ENCODE peak calls at places on chromosomes 12 and 14, in eight cellular contexts. G, C, K, P, X, N, D and V are unnamed samples.

GRCh38 chr12:122023339-122024131 is 1.9 kb downstream of the BCL7A start:
- DNase-seq in C (peak; percentile 66), N (peak; percentile 79), D (no peak), G (peak; percentile 42), X (peak; percentile 70), K (peak; percentile 60), P (peak; percentile 93), V (no peak)

GRCh38 chr12:116783503-116784237 is 45.6 kb downstream of the RNFT2 start:
- DNase-seq in G (no peak), D (no peak), N (no peak), K (no peak), C (no peak), P (no peak), X (no peak), V (no peak)

GRCh38 chr14:42490536-42490935 is 883.9 kb downstream of the LRFN5 start:
- DNase-seq in K (no peak), P (no peak), C (no peak), G (no peak), D (no peak), N (no peak), X (no peak), V (no peak)

GRCh38 chr12:93536111-93536765 is 36.2 kb upstream of the SOCS2 start:
- DNase-seq in P (no peak), K (no peak), G (no peak), N (no peak), X (no peak), C (no peak), D (no peak), V (no peak)

GRCh38 chr12:119835068-119835467 is 42.1 kb downstream of the CIT start:
- DNase-seq in P (no peak), N (no peak), X (no peak), K (no peak), C (no peak), D (no peak), G (no peak), V (no peak)

GRCh38 chr14:87483651-87484260 is 509.2 kb downstream of the GALC start:
- DNase-seq in P (no peak), C (no peak), K (no peak), G (no peak), D (no peak), N (no peak), X (peak; percentile 55), V (no peak)

GRCh38 chr14:90453401-90453951 is 56.6 kb downstream of the CALM1 start:
- DNase-seq in G (no peak), X (peak; percentile 35), P (peak; percentile 81), C (no peak), N (no peak), D (no peak), K (no peak), V (no peak)

GRCh38 chr12:109968801-109969200 is 27.4 kb downstream of the GIT2 start:
- DNase-seq in X (no peak), D (no peak), K (no peak), P (no peak), N (no peak), C (no peak), G (no peak), V (no peak)

GRCh38 chr12:80260269-80260668 is 160.9 kb downstream of the OTOGL start:
- DNase-seq in X (no peak), D (no peak), G (no peak), K (no peak), C (no peak), N (no peak), P (no peak), V (no peak)

GRCh38 chr14:90851327-90852036 is 35.3 kb upstream of the TTC7B start:
- DNase-seq in D (no peak), N (no peak), K (no peak), X (no peak), C (no peak), G (no peak), P (no peak), V (no peak)

GRCh38 chr14:55512421-55512820 is 67.6 kb upstream of the KTN1 start:
- DNase-seq in N (no peak), C (no peak), G (no peak), X (no peak), D (no peak), K (no peak), P (no peak), V (no peak)

GRCh38 chr14:91897121-91897701 is 29.9 kb upstream of the TC2N start:
- DNase-seq in D (no peak), K (peak; percentile 17), X (peak; percentile 80), C (no peak), P (no peak), G (no peak), N (no peak), V (no peak)

GRCh38 chr12:56188116-56188785 is 1.0 kb downstream of the SMARCC2 start:
- DNase-seq in C (no peak), X (no peak), D (no peak), K (no peak), P (no peak), G (no peak), N (no peak), V (no peak)

GRCh38 chr12:56189336-56189917 is at the start of gene SMARCC2:
- DNase-seq in D (peak; percentile 89), X (peak; percentile 92), N (peak; percentile 97), P (peak; percentile 97), G (peak; percentile 75), C (peak; percentile 88), K (peak; percentile 94), V (peak; percentile 85)

GRCh38 chr12:56190695-56191155 is 1.4 kb upstream of the SMARCC2 start:
- DNase-seq in C (no peak), G (no peak), P (no peak), K (no peak), N (no peak), D (no peak), X (no peak), V (no peak)

GRCh38 chr12:56188786-56189335 is 422 bp downstream of the SMARCC2 start:
- DNase-seq in K (no peak), G (no peak), X (no peak), D (peak; percentile 38), P (no peak), C (no peak), N (peak; percentile 87), V (no peak)

GRCh38 chr12:56189918-56190694 is 823 bp upstream of the SMARCC2 start:
- DNase-seq in K (peak; percentile 86), C (peak; percentile 88), G (peak; percentile 90), D (peak; percentile 62), X (peak; percentile 86), P (peak; percentile 90), N (peak; percentile 90), V (peak; percentile 52)
- TF ChIP-seq POLR2A in K (peak; percentile 31), C (no peak), G (peak; percentile 45), D (no peak), X (no peak), P (no peak), N (no peak), V (peak; percentile 21)

GRCh38 chr12:2098852-2099251 is 46.1 kb downstream of the CACNA1C start:
- DNase-seq in P (no peak), X (no peak), N (no peak), D (no peak), G (no peak), C (no peak), K (no peak), V (no peak)

GRCh38 chr12:2092890-2093289 is 40.1 kb downstream of the CACNA1C start:
- DNase-seq in K (no peak), X (no peak), D (no peak), N (no peak), C (no peak), P (no peak), G (no peak), V (no peak)

GRCh38 chr12:2097617-2098016 is 44.8 kb downstream of the CACNA1C start:
- DNase-seq in D (no peak), G (no peak), K (no peak), P (no peak), X (no peak), C (no peak), N (no peak), V (no peak)

GRCh38 chr12:2094597-2094996 is 41.8 kb downstream of the CACNA1C start:
- DNase-seq in X (no peak), P (no peak), G (no peak), N (no peak), K (no peak), C (no peak), D (no peak), V (no peak)

GRCh38 chr12:2095878-2096277 is 43.1 kb downstream of the CACNA1C start:
- DNase-seq in X (no peak), N (no peak), C (no peak), P (no peak), G (no peak), K (peak; percentile 43), D (no peak), V (no peak)
- TF ChIP-seq POLR2AphosphoS5 in X (peak; percentile 52), N (no peak), C (no peak), P (no peak), G (no peak), K (peak; percentile 95), D (no peak), V (no peak)

GRCh38 chr14:23469127-23469905 is at the start of gene NGDN:
- DNase-seq in D (peak; percentile 72), N (peak; percentile 95), X (peak; percentile 94), K (peak; percentile 92), C (peak; percentile 91), P (peak; percentile 78), G (peak; percentile 100), V (peak; percentile 77)
- TF ChIP-seq POLR2A in D (peak; percentile 81), N (peak; percentile 18), X (no peak), K (peak; percentile 78), C (peak; percentile 49), P (no peak), G (peak; percentile 35), V (peak; percentile 79)

DNA sequence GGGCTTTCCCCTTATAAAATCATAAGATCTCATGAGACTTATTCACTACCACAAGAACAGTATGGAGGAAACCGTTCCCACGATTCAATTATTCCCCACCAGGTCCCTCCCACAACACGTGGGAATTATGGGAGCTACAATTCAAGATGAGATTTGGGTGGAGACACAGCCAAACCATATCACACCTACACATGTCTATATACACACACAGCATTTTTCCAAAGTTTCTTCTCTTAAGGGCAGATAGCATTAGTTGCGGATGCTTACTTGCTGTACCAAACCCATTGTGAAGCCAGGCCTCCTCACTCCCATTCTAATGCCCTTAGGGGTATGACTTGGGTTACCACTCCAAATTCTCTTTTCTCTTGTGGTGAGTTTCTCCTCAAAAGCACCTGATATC is 104.1 kb upstream of the RAP1B start:
- DNase-seq in P (no peak), K (no peak), X (no peak), D (no peak), G (no peak), C (no peak), N (no peak), V (no peak)
- TF ChIP-seq POLR2AphosphoS5 in P (no peak), K (no peak), X (no peak), D (no peak), G (no peak), C (no peak), N (no peak), V (no peak)

DNA sequence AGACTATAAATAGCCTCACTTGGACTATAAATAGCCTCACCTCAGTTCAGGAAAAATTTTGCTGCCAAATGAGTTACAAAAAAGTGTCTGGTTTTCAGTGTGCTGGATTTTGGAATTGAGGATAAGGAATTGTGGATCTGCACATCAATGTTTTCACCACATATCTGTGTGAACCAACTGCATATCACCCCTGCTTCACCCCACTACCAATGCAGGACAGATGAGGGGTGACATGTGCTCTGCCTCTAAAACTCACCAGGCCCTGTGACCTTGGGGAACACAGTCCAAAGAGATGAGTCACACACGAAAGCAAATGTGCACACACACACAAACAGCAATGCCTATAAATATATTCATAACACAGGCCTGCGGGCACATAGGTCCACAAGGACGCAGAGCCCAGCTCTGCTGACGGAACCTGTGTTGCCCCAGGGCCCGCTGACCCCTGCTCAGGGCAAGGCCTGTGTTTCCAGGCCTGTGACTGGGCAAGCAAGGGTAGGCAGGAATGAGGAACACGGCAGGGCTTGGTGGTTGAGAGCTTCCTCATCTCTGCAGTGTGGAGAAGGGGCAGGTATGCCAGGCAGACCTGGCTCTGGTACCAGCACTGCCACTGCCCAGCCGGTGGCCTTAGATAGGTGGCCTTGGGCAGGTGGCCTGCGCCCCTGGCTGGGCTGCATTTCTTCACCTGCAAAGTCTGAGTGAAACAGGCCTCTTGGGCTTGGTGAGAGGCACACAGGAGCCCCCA is 82.4 kb downstream of the ARL6IP4 start:
- DNase-seq in D (no peak), K (no peak), C (peak; percentile 81), P (peak; percentile 80), X (peak; percentile 47), G (peak; percentile 18), N (no peak), V (no peak)
- TF ChIP-seq POLR2A in D (no peak), K (peak; percentile 19), C (no peak), P (no peak), X (no peak), G (no peak), N (no peak), V (no peak)